ENCODE peak calls at places on chromosomes 11 and 22, in ten cellular contexts. E is HEK293T; X is psoas muscle; G is EL; Y is epithelial cell of esophagus; A is stimulated activated CD4-positive, alpha-beta T cell treated with anti-CD3 and anti-CD28 coated beads, Interleukin-4, amount 100 ng/mL, for 4 hours; D is choroid plexus epithelial cell; O is fibroblast of the aortic adventitia; P is thoracic aorta; W is activated CD4-positive, alpha-beta T cell treated with anti-CD3 and anti-CD28 coated beads, Interleukin-2, amount 50 U/mL, for 4 hours. Q is an unnamed sample.

GRCh38 chr11:23423119-23423518 is 562.8 kb upstream of the CCDC179 start:
- DNase-seq in E (no peak), X (no peak), G (peak), Y (no peak), A (no peak), D (peak), O (no peak), P (no peak), W (no peak), Q (no peak)

GRCh38 chr11:34916014-34916809 is at the start of the genes APIP and PDHX:
- DNase-seq in E (peak), X (peak), G (peak), Y (peak), A (peak), D (peak), O (peak), P (peak), W (peak), Q (peak)

GRCh38 chr22:35227248-35227647 is 30.0 kb upstream of the HMGXB4 start:
- DNase-seq in E (no peak), X (no peak), G (no peak), Y (no peak), A (no peak), D (no peak), O (no peak), P (no peak), W (no peak), Q (no peak)

GRCh38 chr11:76835928-76836612 is 24.6 kb upstream of the ACER3 start:
- DNase-seq in E (no peak), X (peak), G (peak), Y (peak), A (no peak), D (peak), O (peak), P (no peak), W (no peak), Q (no peak)

GRCh38 chr11:19935507-19935906 is 222.9 kb downstream of the NAV2 start:
- DNase-seq in E (no peak), X (no peak), G (peak), Y (no peak), A (no peak), D (peak), O (peak), P (no peak), W (no peak), Q (no peak)

GRCh38 chr11:78954261-78954660 is 379.6 kb upstream of the NARS2 start:
- DNase-seq in E (no peak), X (no peak), G (no peak), Y (no peak), A (no peak), D (no peak), O (no peak), P (no peak), W (no peak), Q (no peak)

GRCh38 chr22:36384766-36385400 is 2.9 kb downstream of the MYH9 start:
- DNase-seq in E (no peak), X (no peak), G (peak), Y (no peak), A (no peak), D (no peak), O (peak), P (no peak), W (no peak), Q (no peak)

GRCh38 chr11:1628506-1629325 is 859 bp upstream of the KRTAP5-5 start:
- DNase-seq in E (peak), X (peak), G (peak), Y (peak), A (peak), D (peak), O (peak), P (no peak), W (peak), Q (no peak)

GRCh38 chr11:38274031-38274430 is 1676.0 kb upstream of the RAG2 start:
- DNase-seq in E (no peak), X (no peak), G (peak), Y (peak), A (no peak), D (peak), O (no peak), P (no peak), W (no peak), Q (no peak)

GRCh38 chr11:114416441-114416928 is 16.0 kb downstream of the RBM7 start:
- DNase-seq in E (no peak), X (no peak), G (peak), Y (peak), A (no peak), D (peak), O (peak), P (no peak), W (no peak), Q (no peak)

GRCh38 chr11:774873-775592 is 2.3 kb downstream of the GATD1 start:
- DNase-seq in E (no peak), X (peak), G (peak), Y (peak), A (no peak), D (no peak), O (peak), P (no peak), W (no peak), Q (no peak)

GRCh38 chr11:65329944-65330403 is 3.7 kb upstream of the DPF2 start:
- DNase-seq in E (peak), X (peak), G (peak), Y (peak), A (peak), D (peak), O (peak), P (peak), W (peak), Q (no peak)

GRCh38 chr22:49964136-49964492 is 3.5 kb downstream of the PIM3 start:
- DNase-seq in E (no peak), X (no peak), G (no peak), Y (no peak), A (no peak), D (no peak), O (no peak), P (no peak), W (no peak), Q (no peak)